ENCODE peak calls at places on chromosomes 6 and 20, in five cellular contexts. One of them, this sample, is unnamed.

GRCh38 chr20:32534661-32535240 is 50.4 kb downstream of the NOL4L start:
- DNase-seq in H1: no peak
- DNase-seq in K562: peak
- DNase-seq in HepG2: no peak
- DNase-seq in GM12878: no peak
- DNase-seq in this sample: peak

GRCh38 chr20:20593447-20594170 is 118.8 kb downstream of the RALGAPA2 start:
- DNase-seq in H1: peak
- DNase-seq in K562: peak
- DNase-seq in HepG2: peak
- DNase-seq in GM12878: no peak
- DNase-seq in this sample: peak

GRCh38 chr6:150567360-150567759 is 32.3 kb upstream of the PLEKHG1 start:
- DNase-seq in H1: no peak
- DNase-seq in K562: no peak
- DNase-seq in HepG2: peak
- DNase-seq in GM12878: no peak
- DNase-seq in this sample: no peak

GRCh38 chr20:47196091-47197081 is 160.1 kb downstream of the ZMYND8 start:
- DNase-seq in H1: peak
- DNase-seq in K562: peak
- DNase-seq in HepG2: peak
- DNase-seq in GM12878: peak
- DNase-seq in this sample: peak

GRCh38 chr20:51678041-51678697 is 90.0 kb downstream of the ATP9A start:
- DNase-seq in H1: no peak
- DNase-seq in K562: no peak
- DNase-seq in HepG2: no peak
- DNase-seq in GM12878: no peak
- DNase-seq in this sample: no peak

GRCh38 chr6:109304284-109305015 is 77.8 kb downstream of the CD164 start:
- DNase-seq in H1: no peak
- DNase-seq in K562: peak
- DNase-seq in HepG2: no peak
- DNase-seq in GM12878: no peak
- DNase-seq in this sample: no peak

GRCh38 chr6:137094411-137095008 is 49.7 kb upstream of the IL20RA start:
- DNase-seq in H1: peak
- DNase-seq in K562: peak
- DNase-seq in HepG2: peak
- DNase-seq in GM12878: peak
- DNase-seq in this sample: peak

GRCh38 chr6:167056370-167056769 is 57.2 kb downstream of the CEP43 start:
- DNase-seq in H1: no peak
- DNase-seq in K562: no peak
- DNase-seq in HepG2: no peak
- DNase-seq in GM12878: peak
- DNase-seq in this sample: no peak

GRCh38 chr6:31203345-31203979 is 33.0 kb upstream of the POU5F1 start:
- DNase-seq in H1: no peak
- DNase-seq in K562: peak
- DNase-seq in HepG2: peak
- DNase-seq in GM12878: peak
- DNase-seq in this sample: no peak

GRCh38 chr6:15344186-15344506 is 98.3 kb downstream of the JARID2 start:
- DNase-seq in H1: no peak
- DNase-seq in K562: no peak
- DNase-seq in HepG2: no peak
- DNase-seq in GM12878: no peak
- DNase-seq in this sample: no peak

GRCh38 chr6:103820148-103820547 is 1039.6 kb downstream of the HACE1 start:
- DNase-seq in H1: no peak
- DNase-seq in K562: no peak
- DNase-seq in HepG2: no peak
- DNase-seq in GM12878: no peak
- DNase-seq in this sample: no peak

GRCh38 chr6:42407379-42407778 is 44.3 kb downstream of the TRERF1 start:
- DNase-seq in H1: no peak
- DNase-seq in K562: peak
- DNase-seq in HepG2: no peak
- DNase-seq in GM12878: no peak
- DNase-seq in this sample: no peak

GRCh38 chr6:151370509-151371078 is 20.8 kb downstream of the ZBTB2 start:
- DNase-seq in H1: peak
- DNase-seq in K562: no peak
- DNase-seq in HepG2: no peak
- DNase-seq in GM12878: no peak
- DNase-seq in this sample: no peak

GRCh38 chr20:17169575-17170136 is 57.2 kb upstream of the PCSK2 start:
- DNase-seq in H1: no peak
- DNase-seq in K562: no peak
- DNase-seq in HepG2: peak
- DNase-seq in GM12878: no peak
- DNase-seq in this sample: no peak

GRCh38 chr6:6248651-6249050 is 71.8 kb downstream of the F13A1 start:
- DNase-seq in H1: no peak
- DNase-seq in K562: no peak
- DNase-seq in HepG2: no peak
- DNase-seq in GM12878: no peak
- DNase-seq in this sample: no peak

GRCh38 chr20:13105864-13106457 is 97.2 kb downstream of the SPTLC3 start:
- DNase-seq in H1: no peak
- DNase-seq in K562: peak
- DNase-seq in HepG2: peak
- DNase-seq in GM12878: no peak
- DNase-seq in this sample: no peak

GRCh38 chr6:41025966-41026365 is 13.1 kb downstream of the UNC5CL start:
- DNase-seq in H1: no peak
- DNase-seq in K562: no peak
- DNase-seq in HepG2: no peak
- DNase-seq in GM12878: no peak
- DNase-seq in this sample: no peak

GRCh38 chr20:18091624-18092023 is 33.9 kb upstream of the OVOL2 start:
- DNase-seq in H1: no peak
- DNase-seq in K562: peak
- DNase-seq in HepG2: no peak
- DNase-seq in GM12878: no peak
- DNase-seq in this sample: no peak

GRCh38 chr6:91827151-91827550 is 1240.3 kb upstream of the MAP3K7 start:
- DNase-seq in H1: no peak
- DNase-seq in K562: no peak
- DNase-seq in HepG2: no peak
- DNase-seq in GM12878: no peak
- DNase-seq in this sample: no peak

GRCh38 chr6:70884074-70884983 is 72.5 kb downstream of the B3GAT2 start:
- DNase-seq in H1: peak
- DNase-seq in K562: peak
- DNase-seq in HepG2: peak
- DNase-seq in GM12878: peak
- DNase-seq in this sample: peak

GRCh38 chr6:26336355-26337198 is 28.4 kb upstream of the BTN3A2 start:
- DNase-seq in H1: no peak
- DNase-seq in K562: peak
- DNase-seq in HepG2: no peak
- DNase-seq in GM12878: no peak
- DNase-seq in this sample: no peak

GRCh38 chr20:13259921-13260320 is 38.8 kb downstream of the ISM1 start:
- DNase-seq in H1: no peak
- DNase-seq in K562: no peak
- DNase-seq in HepG2: no peak
- DNase-seq in GM12878: no peak
- DNase-seq in this sample: no peak

GRCh38 chr6:2870046-2870636 is 28.5 kb upstream of the SERPINB1 start:
- DNase-seq in H1: no peak
- DNase-seq in K562: no peak
- DNase-seq in HepG2: no peak
- DNase-seq in GM12878: no peak
- DNase-seq in this sample: no peak

GRCh38 chr6:129929433-129929832 is 68.3 kb upstream of the TMEM244 start:
- DNase-seq in H1: no peak
- DNase-seq in K562: no peak
- DNase-seq in HepG2: no peak
- DNase-seq in GM12878: no peak
- DNase-seq in this sample: no peak
- TF ChIP-seq MAX in H1: no peak
- TF ChIP-seq MAX in K562: no peak
- TF ChIP-seq MAX in HepG2: no peak
- TF ChIP-seq MAX in GM12878: no peak
- TF ChIP-seq MAX in this sample: no peak

DNA sequence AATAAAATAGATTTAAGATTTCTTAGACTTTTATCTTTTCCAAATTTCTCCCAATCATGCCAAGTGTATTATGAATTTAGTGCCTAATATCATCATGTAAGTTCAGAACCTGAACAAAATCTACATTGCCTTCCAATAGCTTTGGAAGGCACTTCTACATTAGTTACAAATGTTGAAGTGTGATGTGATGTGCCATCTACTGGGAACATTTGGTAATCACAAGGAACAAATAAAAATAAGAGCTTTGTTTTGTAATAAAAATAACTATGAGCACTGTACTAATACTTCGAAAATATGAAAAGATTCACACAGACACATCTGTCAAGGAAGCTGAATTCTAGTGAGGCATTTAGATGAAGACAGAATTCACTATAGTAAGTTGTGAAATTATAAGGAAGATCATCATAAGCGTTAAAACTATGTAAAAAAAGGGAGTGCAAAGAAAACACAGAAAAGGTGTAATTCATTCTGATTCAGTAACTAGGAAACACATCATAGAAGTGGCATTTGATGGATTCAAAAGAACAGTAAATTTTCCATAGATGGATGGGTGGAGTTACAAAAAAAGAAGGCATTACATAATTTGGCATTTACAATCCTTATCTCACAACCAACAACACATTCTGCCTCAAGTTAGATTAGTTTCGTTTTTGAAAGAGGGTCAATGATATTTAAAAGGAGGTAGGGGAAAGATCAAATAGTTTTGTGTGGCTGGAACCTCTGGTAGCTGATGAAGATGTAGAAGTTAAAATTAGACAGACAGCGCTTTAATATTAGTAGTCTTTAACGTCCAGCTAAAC is 161.0 kb downstream of the ASCC3 start:
- DNase-seq in H1: no peak
- DNase-seq in K562: peak
- DNase-seq in HepG2: peak
- DNase-seq in GM12878: no peak
- DNase-seq in this sample: no peak
- TF ChIP-seq ATF2 in H1: no peak
- TF ChIP-seq ATF2 in K562: no peak
- TF ChIP-seq ATF2 in HepG2: no peak
- TF ChIP-seq ATF2 in GM12878: no peak
- TF ChIP-seq ATF2 in this sample: no peak

DNA sequence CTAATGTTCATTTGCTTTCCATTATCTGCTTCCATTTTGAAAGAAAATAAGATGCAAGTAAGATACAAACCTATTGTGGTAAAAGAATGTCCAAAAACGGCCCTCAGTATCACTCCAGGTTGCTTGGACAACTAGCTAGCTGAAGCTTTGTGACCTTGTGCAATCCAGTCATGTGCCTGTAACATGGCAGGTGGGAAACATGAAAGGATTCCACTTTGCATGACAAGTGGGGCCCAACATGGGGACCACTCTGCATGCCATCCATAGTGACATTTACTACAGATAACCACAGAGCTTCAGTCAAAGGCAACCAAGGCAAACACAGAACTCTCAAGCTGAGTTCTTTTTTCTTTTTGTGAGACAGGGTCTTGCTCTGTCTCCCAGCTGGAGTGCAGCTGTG is 15.8 kb upstream of the FBXO9 start:
- DNase-seq in H1: no peak
- DNase-seq in K562: no peak
- DNase-seq in HepG2: peak
- DNase-seq in GM12878: no peak
- DNase-seq in this sample: no peak
- TF ChIP-seq MAX in H1: no peak
- TF ChIP-seq MAX in K562: no peak
- TF ChIP-seq MAX in HepG2: no peak
- TF ChIP-seq MAX in GM12878: no peak
- TF ChIP-seq MAX in this sample: no peak

DNA sequence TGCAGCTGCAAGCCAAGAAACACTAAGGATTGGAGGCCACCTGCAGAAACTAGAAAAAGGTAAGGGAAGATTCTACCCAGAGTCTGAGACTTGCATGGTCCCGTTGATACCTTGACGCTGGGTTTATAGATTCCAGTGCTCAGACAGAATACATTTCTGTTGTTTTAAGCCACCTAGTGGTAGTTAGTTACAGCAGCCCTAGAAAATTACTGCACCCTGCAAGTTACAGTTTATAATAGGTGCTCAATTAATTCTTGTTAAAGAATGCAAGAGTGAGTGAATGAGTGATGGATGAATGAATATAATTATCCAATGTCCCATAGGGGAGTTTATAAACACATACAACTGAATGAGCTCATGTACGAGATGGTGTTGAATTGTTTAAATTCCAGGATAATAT is 453.1 kb upstream of the SLC35B3 start:
- DNase-seq in H1: no peak
- DNase-seq in K562: peak
- DNase-seq in HepG2: peak
- DNase-seq in GM12878: no peak
- DNase-seq in this sample: no peak
- TF ChIP-seq ATF2 in H1: no peak
- TF ChIP-seq ATF2 in K562: no peak
- TF ChIP-seq ATF2 in HepG2: no peak
- TF ChIP-seq ATF2 in GM12878: no peak
- TF ChIP-seq ATF2 in this sample: no peak

DNA sequence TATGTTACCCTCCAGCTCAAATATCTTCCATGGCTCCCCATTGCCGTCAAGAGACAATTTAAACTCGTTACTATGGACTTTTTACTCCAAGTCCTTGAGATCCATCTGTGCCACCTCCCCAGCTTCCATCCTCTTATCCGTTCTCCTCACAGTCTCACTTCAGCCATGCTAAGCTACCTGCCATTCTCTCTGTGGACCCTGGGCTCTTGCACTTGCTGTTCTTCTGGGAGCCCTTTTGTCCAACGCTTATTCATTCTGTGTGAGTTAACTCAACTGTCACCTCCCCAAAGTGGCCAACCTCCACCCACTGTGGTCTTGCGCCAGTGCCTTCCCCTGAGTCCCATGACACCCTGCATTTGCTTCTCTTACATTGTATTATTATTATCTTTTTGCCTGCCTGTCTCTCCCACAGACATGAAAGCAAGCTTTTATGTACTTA is 132.4 kb downstream of the BCAS1 start:
- DNase-seq in H1: peak
- DNase-seq in K562: no peak
- DNase-seq in HepG2: peak
- DNase-seq in GM12878: no peak
- DNase-seq in this sample: no peak
- TF ChIP-seq MAX in H1: no peak
- TF ChIP-seq MAX in K562: no peak
- TF ChIP-seq MAX in HepG2: no peak
- TF ChIP-seq MAX in GM12878: no peak
- TF ChIP-seq MAX in this sample: no peak

GRCh38 chr6:144710207-144710606 is 425.1 kb downstream of the UTRN start:
- DNase-seq in H1: no peak
- DNase-seq in K562: no peak
- DNase-seq in HepG2: no peak
- DNase-seq in GM12878: no peak
- DNase-seq in this sample: no peak
- TF ChIP-seq ATF2 in H1: no peak
- TF ChIP-seq ATF2 in K562: no peak
- TF ChIP-seq ATF2 in HepG2: no peak
- TF ChIP-seq ATF2 in GM12878: no peak
- TF ChIP-seq ATF2 in this sample: no peak